ENCODE peak calls at places on chromosome 14, in nine cellular contexts. M is stimulated activated CD4-positive, alpha-beta T cell treated with anti-CD3 and anti-CD28 coated beads, Interleukin-2, amount 100 ng/mL, for 48 hours; E is Daoy; J is T-helper 9 cell; T is NCI-H2171; D is BJ; S is NCI-H146; Z is fibroblast of pulmonary artery; Q is transverse colon. O is an unnamed sample.

GRCh38 chr14:81245771-81246170 is 25.0 kb upstream of the GTF2A1 start:
- DNase-seq in D (peak), Z (no peak), E (no peak), S (no peak), T (no peak), M (no peak), Q (no peak), J (no peak), O (no peak)

GRCh38 chr14:22973217-22974032 is 8.9 kb downstream of the AJUBA start:
- DNase-seq in S (peak), E (peak), Q (peak), J (no peak), M (peak), T (peak), D (no peak), Z (peak), O (no peak)

GRCh38 chr14:77026930-77027537 is 1.5 kb downstream of the IRF2BPL start:
- DNase-seq in M (no peak), S (peak), E (peak), Q (no peak), J (peak), T (peak), D (no peak), Z (peak), O (no peak)

GRCh38 chr14:106831322-106831720 is 1304.9 kb downstream of the TMEM121 start:
- DNase-seq in J (peak), D (no peak), S (peak), Z (no peak), M (peak), T (no peak), E (no peak), Q (peak), O (no peak)

GRCh38 chr14:74621556-74621955 is 9.5 kb upstream of the LTBP2 start:
- DNase-seq in E (no peak), S (no peak), D (no peak), Z (no peak), Q (no peak), J (no peak), T (no peak), M (no peak), O (no peak)

GRCh38 chr14:20668969-20669368 is 15.4 kb upstream of the RNASE4 start:
- DNase-seq in E (peak), M (no peak), Q (no peak), S (no peak), Z (no peak), T (no peak), J (no peak), D (no peak), O (no peak)

GRCh38 chr14:105059917-105060565 is 5.2 kb downstream of the GPR132 start:
- DNase-seq in T (no peak), J (no peak), E (no peak), D (no peak), Q (no peak), S (no peak), M (no peak), Z (no peak), O (no peak)

GRCh38 chr14:52458721-52459085 is 93.6 kb downstream of the TXNDC16 start:
- DNase-seq in S (no peak), D (no peak), T (no peak), M (no peak), Q (no peak), J (no peak), Z (peak), E (peak), O (no peak)

GRCh38 chr14:76780360-76780759 is 19.1 kb downstream of the VASH1 start:
- DNase-seq in M (no peak), J (no peak), Q (no peak), S (no peak), E (no peak), T (no peak), Z (no peak), D (no peak), O (no peak)

GRCh38 chr14:75438486-75439080 is 10.8 kb downstream of the JDP2 start:
- DNase-seq in T (no peak), E (no peak), Z (no peak), S (no peak), M (no peak), J (no peak), D (no peak), Q (no peak), O (no peak)

GRCh38 chr14:33052899-33053400 is 114.3 kb downstream of the NPAS3 start:
- DNase-seq in J (no peak), E (no peak), Z (no peak), T (peak), M (no peak), S (peak), D (no peak), Q (no peak), O (no peak)

GRCh38 chr14:97706814-97707213 is 909.6 kb downstream of the VRK1 start:
- DNase-seq in J (no peak), S (no peak), Q (no peak), Z (no peak), D (no peak), T (no peak), M (no peak), E (no peak), O (no peak)

GRCh38 chr14:74575507-74575906 is 36.5 kb downstream of the LTBP2 start:
- DNase-seq in J (no peak), M (no peak), S (no peak), Q (no peak), Z (no peak), E (no peak), D (no peak), T (no peak), O (no peak)